ENCODE peak calls at places on chromosomes 13 and 19, in ten cellular contexts. C is uterus; B is stomach; S is mammary epithelial cell; K is thoracic aorta; G is mesendoderm; O is CD8-positive, alpha-beta memory T cell; V is neuronal stem cell; P is hepatocyte; D is thyroid gland. T is an unnamed sample.

GRCh38 chr13:48126944-48127814 is 32.3 kb upstream of the MED4 start:
- DNase-seq in G (peak; percentile 93), S (peak; percentile 67), K (peak; percentile 25), O (no peak), V (peak; percentile 54), P (peak; percentile 76), B (peak; percentile 29), C (peak; percentile 63), D (peak; percentile 23), T (peak; percentile 93)

GRCh38 chr19:58086825-58087710 is 11.0 kb downstream of the ZSCAN18 start:
- DNase-seq in G (no peak), V (no peak), D (no peak), P (no peak), O (no peak), S (no peak), C (no peak), B (no peak), K (no peak), T (no peak)

GRCh38 chr13:75637101-75637774 is 1.1 kb downstream of the LMO7 start:
- DNase-seq in D (no peak), P (no peak), G (peak; percentile 36), V (no peak), C (no peak), B (no peak), S (peak; percentile 18), K (no peak), O (no peak), T (no peak)

GRCh38 chr13:33132644-33133440 is 116.6 kb downstream of the KL start:
- DNase-seq in P (no peak), G (no peak), C (no peak), O (no peak), S (no peak), K (no peak), B (no peak), V (no peak), D (no peak), T (no peak)

GRCh38 chr19:19538077-19538764 is at the start of gene CILP2:
- DNase-seq in S (no peak), C (no peak), P (peak; percentile 77), K (no peak), D (peak; percentile 66), V (peak; percentile 50), B (peak; percentile 37), G (peak; percentile 69), O (peak; percentile 23), T (peak; percentile 26)

GRCh38 chr13:46202956-46203355 is 8.8 kb upstream of the LRRC63 start:
- DNase-seq in S (no peak), B (no peak), P (no peak), G (no peak), K (no peak), V (no peak), D (no peak), O (no peak), C (no peak), T (no peak)

GRCh38 chr13:90834700-90835099 is 512.8 kb upstream of the MIR17HG start:
- DNase-seq in O (no peak), C (no peak), P (no peak), B (no peak), D (no peak), S (no peak), G (no peak), K (no peak), V (no peak), T (no peak)

GRCh38 chr13:65724261-65724660 is 1505.9 kb downstream of the PCDH9 start:
- DNase-seq in V (no peak), S (no peak), O (no peak), K (no peak), P (no peak), D (no peak), B (no peak), G (no peak), C (no peak), T (no peak)

GRCh38 chr19:38769635-38770211 is 3.6 kb downstream of the LGALS7 start:
- DNase-seq in G (peak; percentile 73), K (peak; percentile 65), B (peak; percentile 92), V (no peak), O (peak; percentile 92), D (peak; percentile 82), S (no peak), P (peak; percentile 79), C (peak; percentile 84), T (peak; percentile 86)

GRCh38 chr19:11560404-11560988 is 1.5 kb upstream of the ELOF1 start:
- DNase-seq in P (peak; percentile 81), K (no peak), G (peak; percentile 89), S (peak; percentile 39), V (peak; percentile 69), C (no peak), D (peak; percentile 21), B (peak; percentile 41), O (no peak), T (no peak)

GRCh38 chr13:106156468-106156867 is 379.0 kb downstream of the EFNB2 start:
- DNase-seq in P (peak; percentile 49), C (no peak), V (no peak), K (no peak), D (no peak), O (no peak), G (peak; percentile 46), B (no peak), S (peak; percentile 99), T (no peak)

GRCh38 chr13:50370303-50370950 is 355.2 kb downstream of the KCNRG start:
- DNase-seq in P (no peak), O (no peak), S (no peak), V (no peak), G (no peak), C (no peak), B (no peak), K (no peak), D (no peak), T (no peak)

GRCh38 chr13:22800726-22801401 is 379.9 kb upstream of the SGCG start:
- DNase-seq in G (no peak), C (no peak), S (no peak), V (no peak), B (no peak), O (no peak), P (no peak), D (no peak), K (no peak), T (peak; percentile 68)

GRCh38 chr19:55402509-55402908 is 5.1 kb downstream of the UBE2S start:
- DNase-seq in B (no peak), O (no peak), S (no peak), C (no peak), V (no peak), G (no peak), P (no peak), D (no peak), K (no peak), T (no peak)

GRCh38 chr13:30978981-30979956 is 46.8 kb downstream of the TEX26 start:
- DNase-seq in D (peak; percentile 4), O (peak; percentile 16), C (no peak), S (no peak), B (peak; percentile 30), P (peak; percentile 30), V (peak; percentile 49), G (peak; percentile 90), K (no peak), T (no peak)

GRCh38 chr19:57558525-57558924 is 1.1 kb downstream of the ZNF550 start:
- DNase-seq in V (no peak), C (no peak), S (no peak), D (no peak), B (no peak), P (peak; percentile 16), G (peak; percentile 51), O (no peak), K (no peak), T (no peak)

DNA sequence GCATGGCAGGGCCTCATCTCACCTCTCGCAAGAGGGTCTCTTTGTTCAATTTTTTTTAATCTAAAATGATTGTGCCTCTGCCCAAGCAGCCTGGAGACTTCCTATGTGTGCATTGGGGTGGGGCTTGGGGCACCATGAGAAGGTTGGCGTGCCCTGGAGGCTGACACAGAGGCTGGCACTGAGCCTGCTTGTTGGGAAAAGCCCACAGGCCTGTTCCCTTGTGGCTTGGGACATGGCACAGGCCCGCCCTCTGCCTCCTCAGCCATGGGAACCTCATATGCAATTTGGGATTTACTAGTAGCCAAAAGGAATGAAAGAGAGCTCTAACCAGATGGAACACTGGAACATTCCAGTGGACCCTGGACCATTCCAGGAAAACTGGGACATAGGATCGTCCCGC is 8.0 kb downstream of the FXYD3 start:
- DNase-seq in V (no peak), G (no peak), K (peak; percentile 50), O (no peak), C (no peak), S (peak; percentile 88), B (peak; percentile 90), P (no peak), D (no peak), T (peak; percentile 97)
- H3K27ac ChIP-seq in V (no peak overlapping the region), G (no peak overlapping the region), K (peak overlapping the region; percentile 88), O (no peak overlapping the region), C (peak overlapping the region; percentile 96), S (peak overlapping the region; percentile 74), B (peak overlapping the region; percentile 47), P (no peak overlapping the region), D (peak overlapping the region; percentile 56), T (peak overlapping the region; percentile 95)

GRCh38 chr19:4780860-4781259 is 10.7 kb upstream of the FEM1A start:
- DNase-seq in P (no peak), V (no peak), D (no peak), O (no peak), K (no peak), S (no peak), C (no peak), G (no peak), B (no peak), T (no peak)
- H3K4me1 ChIP-seq in P (no peaks in the 10 kb centered on the region), V (peaks cover 4% of the 10 kb centered on the region), D (peaks cover 5% of the 10 kb centered on the region), O (no peaks in the 10 kb centered on the region), K (no peaks in the 10 kb centered on the region), S (no peaks in the 10 kb centered on the region), C (no peaks in the 10 kb centered on the region), G (no peaks in the 10 kb centered on the region), B (peaks cover 7% of the 10 kb centered on the region), T (no peaks in the 10 kb centered on the region)

GRCh38 chr13:109778102-109778542 is 8.3 kb downstream of the IRS2 start:
- DNase-seq in K (no peak), G (peak; percentile 29), C (no peak), V (no peak), O (no peak), B (peak; percentile 65), S (peak; percentile 59), P (peak; percentile 23), D (peak; percentile 11), T (no peak)
- H3K27ac ChIP-seq in K (no peak overlapping the region), G (no peak overlapping the region), C (peak overlapping the region; percentile 6), V (no peak overlapping the region), O (no peak overlapping the region), B (peak overlapping the region; percentile 68), S (peak overlapping the region; percentile 22), P (no peak overlapping the region), D (no peak overlapping the region), T (no peak overlapping the region)

DNA sequence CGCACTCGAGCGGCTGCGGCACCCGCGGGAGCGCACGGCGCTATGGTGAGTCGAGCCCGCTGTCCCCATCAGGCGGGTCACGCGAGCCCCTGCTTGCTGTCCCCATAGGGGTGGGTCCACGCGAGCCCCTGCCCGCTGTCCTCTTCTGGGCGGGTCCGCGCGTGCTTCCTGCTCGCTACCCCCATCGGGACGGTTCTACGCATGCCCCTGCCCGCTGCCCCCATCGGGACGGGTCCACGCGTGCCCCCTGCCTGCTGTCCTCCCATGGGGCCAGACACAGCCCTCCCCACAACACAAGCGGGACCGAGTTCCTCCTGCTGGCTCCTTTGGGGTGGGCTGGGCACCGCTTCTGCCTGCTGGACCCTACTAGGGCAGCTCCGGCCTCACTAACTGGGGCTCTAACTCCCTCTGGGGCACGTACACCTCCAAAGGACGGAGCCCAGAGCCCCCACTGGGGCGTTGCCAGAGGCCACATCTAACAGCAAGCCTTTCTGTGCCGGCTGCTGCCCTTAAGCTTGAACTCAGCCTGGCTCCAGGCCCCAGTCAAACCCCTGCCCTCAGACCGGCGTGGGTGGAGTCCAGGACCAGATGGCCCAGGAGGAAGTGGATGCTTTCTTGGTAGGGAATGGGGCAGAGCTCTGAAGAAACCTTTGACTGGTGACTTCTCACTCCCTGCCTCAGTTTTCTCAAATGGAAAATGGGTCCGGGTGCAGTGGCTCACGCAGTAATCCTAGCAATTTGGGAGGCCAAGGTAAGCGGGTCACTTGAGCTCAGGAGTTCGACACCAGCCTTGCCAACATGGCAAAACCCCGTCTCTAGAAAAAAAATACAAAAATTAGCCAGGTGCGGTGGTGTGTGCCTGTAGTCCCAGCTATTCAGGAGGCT is 722 bp downstream of the COLGALT1 start:
- DNase-seq in P (peak; percentile 68), K (no peak), C (peak; percentile 55), G (peak; percentile 60), D (peak; percentile 36), S (peak; percentile 30), B (peak; percentile 69), O (no peak), V (peak; percentile 27), T (peak; percentile 64)
- H3K4me1 ChIP-seq in P (no peaks in the 10 kb centered on the region), K (peaks cover 14% of the 10 kb centered on the region), C (peaks cover 8% of the 10 kb centered on the region), G (no peaks in the 10 kb centered on the region), D (peaks cover 12% of the 10 kb centered on the region), S (peaks cover 9% of the 10 kb centered on the region), B (peaks cover 59% of the 10 kb centered on the region), O (peaks cover 20% of the 10 kb centered on the region), V (peaks cover 8% of the 10 kb centered on the region), T (peaks cover 19% of the 10 kb centered on the region)